ENCODE peak calls at places on chromosomes 12 and 14, in six cellular contexts. L, G, V, X, U and Z are unnamed samples.

GRCh38 chr14:62087191-62087590 is 325.0 kb downstream of the SNAPC1 start:
- DNase-seq in L (no peak), G (no peak), V (no peak), X (no peak), U (no peak), Z (no peak)

GRCh38 chr14:80356413-80356812 is 145.1 kb upstream of the DIO2 start:
- DNase-seq in L (no peak), G (no peak), V (peak; percentile 56), X (no peak), U (no peak), Z (no peak)

GRCh38 chr12:7107181-7108041 is 1.6 kb downstream of the C1RL start:
- DNase-seq in L (no peak), G (no peak), V (no peak), X (no peak), U (no peak), Z (no peak)

GRCh38 chr12:2805146-2805525 is 7.3 kb upstream of the ITFG2 start:
- DNase-seq in L (no peak), G (no peak), V (no peak), X (no peak), U (no peak), Z (no peak)

GRCh38 chr14:75543258-75543657 is 21.0 kb downstream of the BATF start:
- DNase-seq in L (no peak), G (no peak), V (no peak), X (no peak), U (no peak), Z (no peak)

GRCh38 chr12:127809236-127809635 is 457.7 kb upstream of the TMEM132C start:
- DNase-seq in L (no peak), G (peak; percentile 16), V (no peak), X (no peak), U (no peak), Z (no peak)

GRCh38 chr14:35367056-35367372 is 37.5 kb downstream of the NFKBIA start:
- DNase-seq in L (no peak), G (no peak), V (no peak), X (no peak), U (no peak), Z (no peak)

GRCh38 chr12:116528067-116528466 is 31.1 kb upstream of the MAP1LC3B2 start:
- DNase-seq in L (peak; percentile 77), G (no peak), V (no peak), X (no peak), U (no peak), Z (no peak)

GRCh38 chr14:101019541-101019940 is 116.0 kb upstream of the RTL1 start:
- DNase-seq in L (no peak), G (no peak), V (no peak), X (no peak), U (no peak), Z (no peak)

DNA sequence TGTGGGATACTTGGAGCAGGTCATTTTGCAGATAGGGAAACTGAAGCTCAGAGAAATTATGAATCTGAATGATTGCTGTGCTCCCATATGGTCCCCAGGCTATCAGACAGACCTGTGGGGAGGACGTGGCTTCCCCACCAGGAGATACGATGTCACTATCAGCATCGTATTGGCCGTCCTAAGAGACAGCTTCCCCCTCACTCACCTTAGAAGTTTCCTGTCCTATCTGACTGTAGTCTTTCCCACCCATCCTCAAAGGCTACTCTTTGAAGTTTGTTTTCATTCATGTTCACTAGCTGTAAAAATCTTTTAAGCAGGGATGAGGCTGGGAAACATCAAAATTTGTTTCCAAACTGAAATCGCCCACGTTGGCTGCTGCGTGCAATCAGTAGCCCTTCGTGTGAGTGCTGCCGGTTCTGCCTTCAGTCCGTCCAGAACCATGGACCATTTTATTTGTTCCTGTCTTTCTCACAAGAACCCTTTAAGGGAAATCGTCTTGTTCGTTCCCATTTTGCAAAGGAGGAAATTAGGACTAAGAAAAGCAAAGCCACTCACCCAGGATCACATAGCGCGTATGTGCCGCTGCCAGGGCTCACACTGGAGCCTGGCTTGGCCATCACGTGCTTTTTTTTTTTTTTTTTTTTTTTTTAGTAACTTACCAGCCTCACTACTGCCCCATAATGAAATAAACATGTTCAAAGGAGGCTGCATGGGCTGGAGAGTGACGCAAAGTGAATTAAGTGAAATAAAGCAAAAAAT is 1.0 kb upstream of the KDM2B start:
- DNase-seq in L (no peak), G (peak; percentile 30), V (no peak), X (no peak), U (no peak), Z (no peak)
- TF ChIP-seq CTCF in L (no peak), G (peak; percentile 20), V (no peak), X (no peak), U (no peak), Z (no peak)

DNA sequence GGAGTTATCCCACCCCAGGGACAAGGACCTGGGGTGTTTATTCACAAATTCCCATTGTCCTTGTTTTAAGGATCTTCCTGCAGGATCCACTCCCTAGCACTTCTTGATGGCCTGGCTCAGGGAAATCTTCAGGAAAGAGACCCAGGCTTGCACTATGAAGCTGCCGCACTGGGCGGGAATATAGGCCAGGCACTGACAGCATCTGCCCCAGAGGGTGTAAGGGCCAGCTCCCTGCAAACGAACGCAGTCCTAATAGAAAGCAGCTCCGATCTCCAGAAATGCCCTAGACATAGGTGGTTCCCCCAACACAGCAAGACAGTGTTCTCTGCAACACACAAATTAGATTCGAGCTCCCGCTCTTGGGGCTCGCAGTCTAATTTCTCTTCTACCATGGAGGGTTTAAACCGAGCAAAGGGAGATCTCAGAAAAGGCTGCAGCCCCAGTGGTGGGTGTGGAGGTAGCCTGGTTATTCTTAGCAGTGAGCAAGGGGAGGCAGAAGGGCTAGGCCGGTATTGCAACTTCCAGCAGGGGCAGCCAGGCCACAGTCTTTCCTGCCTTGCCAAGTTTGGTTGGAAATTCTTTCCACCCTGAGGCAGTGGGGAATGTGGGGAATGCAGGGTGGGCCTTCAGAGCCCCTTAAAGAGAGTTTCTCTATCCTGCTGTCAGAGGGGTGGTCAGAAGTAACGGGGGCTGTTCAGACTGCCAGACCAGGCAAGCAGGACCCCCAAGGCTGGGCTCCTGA is 16.1 kb upstream of the WSCD2 start:
- DNase-seq in L (no peak), G (no peak), V (peak; percentile 81), X (no peak), U (no peak), Z (no peak)
- TF ChIP-seq CTCF in L (no peak), G (no peak), V (peak; percentile 13), X (peak; percentile 26), U (no peak), Z (no peak)

GRCh38 chr14:78983126-78983525 is 813.0 kb downstream of the NRXN3 start:
- DNase-seq in L (no peak), G (no peak), V (no peak), X (no peak), U (no peak), Z (no peak)

GRCh38 chr14:78982551-78982950 is 812.4 kb downstream of the NRXN3 start:
- DNase-seq in L (no peak), G (no peak), V (no peak), X (no peak), U (no peak), Z (no peak)

GRCh38 chr14:78974691-78975090 is 804.5 kb downstream of the NRXN3 start:
- DNase-seq in L (peak; percentile 8), G (no peak), V (no peak), X (no peak), U (no peak), Z (no peak)

GRCh38 chr14:78975734-78976133 is 805.6 kb downstream of the NRXN3 start:
- DNase-seq in L (no peak), G (no peak), V (no peak), X (no peak), U (no peak), Z (no peak)

DNA sequence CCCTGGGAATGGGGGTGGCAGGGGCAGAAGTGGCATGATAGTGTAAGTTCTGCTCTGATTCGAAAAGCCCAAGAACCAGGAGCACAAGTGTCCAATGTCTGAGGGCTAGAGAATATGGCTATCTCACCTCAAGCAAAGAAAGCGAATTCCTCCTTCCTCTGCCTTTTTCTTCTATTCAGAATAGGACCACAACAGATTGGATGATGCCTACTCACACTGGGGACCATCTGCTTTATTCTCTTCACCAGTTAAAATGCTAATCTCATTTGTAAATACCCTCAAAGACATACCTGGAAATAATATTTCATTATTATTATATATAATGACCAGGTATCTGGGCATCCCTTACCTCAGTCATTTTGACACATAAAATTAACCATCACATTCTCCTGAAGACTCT is 808.7 kb downstream of the NRXN3 start:
- DNase-seq in L (no peak), G (no peak), V (no peak), X (no peak), U (no peak), Z (no peak)
- TF ChIP-seq CTCF in L (no peak), G (no peak), V (no peak), X (no peak), U (no peak), Z (no peak)

DNA sequence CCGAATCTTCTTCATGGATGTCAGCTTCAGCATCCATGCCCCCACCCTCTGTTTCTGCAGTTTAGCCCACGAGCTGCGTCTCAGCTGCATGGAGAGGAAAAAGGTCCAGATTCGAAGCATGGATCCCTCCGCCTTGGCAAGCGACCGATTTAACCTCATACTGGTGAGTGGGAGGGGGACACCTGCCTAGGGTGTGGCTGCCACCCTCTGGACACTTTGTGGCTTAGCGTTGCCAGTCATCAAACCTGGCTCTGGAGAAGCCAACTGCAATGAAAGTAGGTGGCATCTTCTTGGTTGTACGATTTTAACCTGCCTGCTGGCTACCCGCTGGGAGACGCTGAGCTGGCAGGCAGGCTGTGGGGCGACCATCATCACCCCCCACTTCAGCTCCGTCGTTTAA is 16.7 kb downstream of the DCAF4 start:
- DNase-seq in L (no peak), G (no peak), V (peak; percentile 42), X (no peak), U (no peak), Z (no peak)
- TF ChIP-seq CTCF in L (no peak), G (no peak), V (peak; percentile 18), X (no peak), U (no peak), Z (no peak)

DNA sequence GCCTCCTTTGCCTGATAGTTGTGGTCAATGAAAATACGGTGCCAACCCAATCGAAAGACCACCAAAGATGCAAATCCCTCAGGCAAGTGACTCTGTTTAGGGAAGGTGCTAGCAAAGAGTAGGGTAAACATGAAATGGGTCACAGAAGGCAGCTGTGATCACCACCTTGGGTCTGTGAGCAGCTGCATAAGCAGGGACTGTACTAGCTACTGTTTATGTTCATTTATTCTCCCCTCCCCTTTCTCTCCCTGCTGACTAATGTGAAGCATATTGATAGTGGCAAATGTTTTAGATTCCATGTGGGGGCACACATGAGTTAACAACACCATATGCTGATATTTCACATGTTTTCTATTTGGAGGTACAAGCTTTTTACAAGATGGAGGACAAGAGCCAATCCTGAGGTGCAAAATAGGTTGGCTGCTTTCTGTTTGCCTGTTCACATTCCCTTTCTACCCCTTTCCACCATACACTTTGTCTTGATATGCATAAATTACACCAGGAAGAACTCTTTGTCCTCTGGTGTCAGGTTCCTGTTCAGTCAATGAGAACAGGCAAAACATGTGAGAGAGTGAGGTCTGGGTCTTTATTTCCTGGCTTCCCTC is 71.1 kb downstream of the AVPR1A start:
- DNase-seq in L (no peak), G (no peak), V (no peak), X (no peak), U (no peak), Z (no peak)
- TF ChIP-seq CTCF in L (no peak), G (no peak), V (no peak), X (no peak), U (no peak), Z (no peak)

GRCh38 chr14:70585221-70585620 is 15.2 kb downstream of the MED6 start:
- DNase-seq in L (no peak), G (no peak), V (peak; percentile 25), X (no peak), U (no peak), Z (peak; percentile 39)
- TF ChIP-seq CTCF in L (no peak), G (no peak), V (peak; percentile 20), X (no peak), U (no peak), Z (peak; percentile 14)